ENCODE peak calls at places on chromosomes 6 and 20, in ten cellular contexts. One of them, this sample, is unnamed.

GRCh38 chr20:51509208-51509607 is 33.3 kb downstream of the NFATC2 start:
- DNase-seq in astrocyte of the hippocampus: no peak
- DNase-seq in kidney tubule cell: no peak
- DNase-seq in osteoblast: no peak
- DNase-seq in activated B cell treated with CpG ODN at 0.5 μM for 24 hours: no peak
- DNase-seq in Right ventricle myocardium superior: no peak
- DNase-seq in colonic mucosa: no peak
- DNase-seq in nephron progenitor cell: no peak
- DNase-seq in NCI-H2227 treated with DMSO at 0.1 percent for 48 hours: no peak
- DNase-seq in GM04504: no peak
- DNase-seq in this sample: no peak

GRCh38 chr6:37122861-37123260 is 47.1 kb upstream of the PIM1 start:
- DNase-seq in activated B cell treated with CpG ODN at 0.5 μM for 24 hours: no peak
- DNase-seq in GM04504: no peak
- DNase-seq in colonic mucosa: no peak
- DNase-seq in osteoblast: peak; percentile 78
- DNase-seq in Right ventricle myocardium superior: peak; percentile 1
- DNase-seq in kidney tubule cell: no peak
- DNase-seq in NCI-H2227 treated with DMSO at 0.1 percent for 48 hours: no peak
- DNase-seq in nephron progenitor cell: no peak
- DNase-seq in astrocyte of the hippocampus: no peak
- DNase-seq in this sample: peak; percentile 60

GRCh38 chr6:16925461-16925860 is 164.2 kb upstream of the ATXN1 start:
- DNase-seq in activated B cell treated with CpG ODN at 0.5 μM for 24 hours: no peak
- DNase-seq in osteoblast: no peak
- DNase-seq in GM04504: no peak
- DNase-seq in colonic mucosa: no peak
- DNase-seq in kidney tubule cell: no peak
- DNase-seq in nephron progenitor cell: no peak
- DNase-seq in astrocyte of the hippocampus: peak; percentile 15
- DNase-seq in Right ventricle myocardium superior: no peak
- DNase-seq in NCI-H2227 treated with DMSO at 0.1 percent for 48 hours: no peak
- DNase-seq in this sample: no peak

GRCh38 chr6:154619183-154619582 is 108.7 kb upstream of the CNKSR3 start:
- DNase-seq in colonic mucosa: no peak
- DNase-seq in activated B cell treated with CpG ODN at 0.5 μM for 24 hours: no peak
- DNase-seq in astrocyte of the hippocampus: no peak
- DNase-seq in osteoblast: no peak
- DNase-seq in GM04504: no peak
- DNase-seq in nephron progenitor cell: no peak
- DNase-seq in kidney tubule cell: no peak
- DNase-seq in Right ventricle myocardium superior: no peak
- DNase-seq in NCI-H2227 treated with DMSO at 0.1 percent for 48 hours: no peak
- DNase-seq in this sample: no peak

GRCh38 chr20:32263398-32263954 is 14.0 kb upstream of the KIF3B start:
- DNase-seq in colonic mucosa: no peak
- DNase-seq in osteoblast: no peak
- DNase-seq in Right ventricle myocardium superior: no peak
- DNase-seq in nephron progenitor cell: no peak
- DNase-seq in activated B cell treated with CpG ODN at 0.5 μM for 24 hours: no peak
- DNase-seq in GM04504: no peak
- DNase-seq in NCI-H2227 treated with DMSO at 0.1 percent for 48 hours: no peak
- DNase-seq in astrocyte of the hippocampus: no peak
- DNase-seq in kidney tubule cell: no peak
- DNase-seq in this sample: no peak

GRCh38 chr20:64107736-64108457 is 532 bp upstream of the NPBWR2 start:
- DNase-seq in Right ventricle myocardium superior: peak; percentile 34
- DNase-seq in NCI-H2227 treated with DMSO at 0.1 percent for 48 hours: no peak
- DNase-seq in osteoblast: peak; percentile 38
- DNase-seq in nephron progenitor cell: no peak
- DNase-seq in kidney tubule cell: no peak
- DNase-seq in activated B cell treated with CpG ODN at 0.5 μM for 24 hours: peak; percentile 34
- DNase-seq in astrocyte of the hippocampus: no peak
- DNase-seq in GM04504: no peak
- DNase-seq in colonic mucosa: no peak
- DNase-seq in this sample: no peak

GRCh38 chr20:51176846-51177245 is 153.9 kb upstream of the KCNG1 start:
- DNase-seq in activated B cell treated with CpG ODN at 0.5 μM for 24 hours: no peak
- DNase-seq in kidney tubule cell: no peak
- DNase-seq in GM04504: no peak
- DNase-seq in astrocyte of the hippocampus: peak; percentile 63
- DNase-seq in Right ventricle myocardium superior: no peak
- DNase-seq in osteoblast: no peak
- DNase-seq in nephron progenitor cell: no peak
- DNase-seq in colonic mucosa: no peak
- DNase-seq in NCI-H2227 treated with DMSO at 0.1 percent for 48 hours: no peak
- DNase-seq in this sample: peak; percentile 24

GRCh38 chr6:37654727-37655500 is 42.8 kb downstream of the MDGA1 start:
- DNase-seq in activated B cell treated with CpG ODN at 0.5 μM for 24 hours: no peak
- DNase-seq in nephron progenitor cell: no peak
- DNase-seq in astrocyte of the hippocampus: no peak
- DNase-seq in colonic mucosa: no peak
- DNase-seq in NCI-H2227 treated with DMSO at 0.1 percent for 48 hours: no peak
- DNase-seq in osteoblast: peak; percentile 58
- DNase-seq in kidney tubule cell: no peak
- DNase-seq in Right ventricle myocardium superior: no peak
- DNase-seq in GM04504: no peak
- DNase-seq in this sample: no peak

GRCh38 chr20:34562643-34563042 is 4.1 kb downstream of the MAP1LC3A start:
- DNase-seq in activated B cell treated with CpG ODN at 0.5 μM for 24 hours: no peak
- DNase-seq in astrocyte of the hippocampus: peak; percentile 50
- DNase-seq in nephron progenitor cell: no peak
- DNase-seq in NCI-H2227 treated with DMSO at 0.1 percent for 48 hours: no peak
- DNase-seq in Right ventricle myocardium superior: no peak
- DNase-seq in osteoblast: peak; percentile 93
- DNase-seq in kidney tubule cell: peak; percentile 35
- DNase-seq in colonic mucosa: no peak
- DNase-seq in GM04504: no peak
- DNase-seq in this sample: peak; percentile 41

GRCh38 chr6:68575765-68576439 is 59.2 kb upstream of the ADGRB3 start:
- DNase-seq in Right ventricle myocardium superior: no peak
- DNase-seq in osteoblast: peak; percentile 3
- DNase-seq in activated B cell treated with CpG ODN at 0.5 μM for 24 hours: no peak
- DNase-seq in kidney tubule cell: peak; percentile 50
- DNase-seq in nephron progenitor cell: peak; percentile 65
- DNase-seq in colonic mucosa: no peak
- DNase-seq in GM04504: no peak
- DNase-seq in astrocyte of the hippocampus: peak; percentile 60
- DNase-seq in NCI-H2227 treated with DMSO at 0.1 percent for 48 hours: no peak
- DNase-seq in this sample: no peak

GRCh38 chr6:129766959-129767728 is 57.2 kb upstream of the ARHGAP18 start:
- DNase-seq in kidney tubule cell: peak; percentile 67
- DNase-seq in GM04504: no peak
- DNase-seq in activated B cell treated with CpG ODN at 0.5 μM for 24 hours: peak; percentile 27
- DNase-seq in osteoblast: peak; percentile 58
- DNase-seq in Right ventricle myocardium superior: peak; percentile 50
- DNase-seq in colonic mucosa: no peak
- DNase-seq in nephron progenitor cell: peak; percentile 68
- DNase-seq in NCI-H2227 treated with DMSO at 0.1 percent for 48 hours: peak; percentile 73
- DNase-seq in astrocyte of the hippocampus: peak; percentile 74
- DNase-seq in this sample: peak; percentile 78

This sample was measured in Daoy.